ENCODE peak calls at places on chromosome 22, in five cellular contexts. K is endothelial cell, Z is mammary epithelial cell, P is activated T-helper 1 cell treated with Interleukin-2 at 50 U/mL for 16 hours, L is T-helper 9 cell. M is an unnamed sample.
A peak's percentile ranks its signal among the peaks of the same experiment; 100 is the strongest.

GRCh38 chr22:42895087-42895486 is 38.0 kb upstream of the ARFGAP3 start:
- DNase-seq in L (no peak), P (no peak), Z (no peak), K (no peak), M (no peak)

GRCh38 chr22:25970996-25971811 is 198.1 kb upstream of the SEZ6L start:
- DNase-seq in P (no peak), K (no peak), L (no peak), Z (no peak), M (no peak)

GRCh38 chr22:23063539-23064380 is 6.6 kb upstream of the GNAZ start:
- DNase-seq in L (no peak), K (no peak), Z (no peak), P (no peak), M (no peak)

GRCh38 chr22:23233746-23234408 is 53.6 kb downstream of the BCR start:
- DNase-seq in L (no peak), P (no peak), Z (no peak), K (no peak), M (no peak)

GRCh38 chr22:44333847-44334635 is 21.3 kb upstream of the SHISAL1 start:
- DNase-seq in K (no peak), Z (no peak), P (no peak), L (no peak), M (no peak)

GRCh38 chr22:33883561-33883960 is 36.7 kb downstream of the LARGE1 start:
- DNase-seq in Z (peak; percentile 34), L (no peak), K (no peak), P (no peak), M (no peak)

GRCh38 chr22:27668828-27669797 is 132.4 kb downstream of the MN1 start:
- DNase-seq in Z (no peak), K (no peak), L (no peak), P (no peak), M (no peak)

GRCh38 chr22:30275625-30276024 is 9.0 kb upstream of the OSM start:
- DNase-seq in P (no peak), Z (peak; percentile 28), L (no peak), K (no peak), M (no peak)

GRCh38 chr22:37822079-37822833 is 926 bp upstream of the GALR3 start:
- DNase-seq in K (no peak), L (no peak), P (no peak), Z (no peak), M (no peak)

GRCh38 chr22:50717709-50718351 is 20.2 kb upstream of the ACR start:
- DNase-seq in L (no peak), K (no peak), Z (no peak), P (no peak), M (no peak)

M was measured in T follicular helper cell.